ENCODE peak calls at places on chromosomes 13 and 19, in five cellular contexts. H is fibroblast of pulmonary artery; W is activated CD4-positive, alpha-beta T cell treated with anti-CD3 and anti-CD28 coated beads, Interleukin-2, amount 50 U/mL, for 48 hours; F is ovary; N is activated CD8-positive, alpha-beta T cell treated with anti-CD3 and anti-CD28 coated beads, Interleukin-2, amount 10 ng/mL, durations not matched to agents 7 days and 5 days. I is an unnamed sample.

GRCh38 chr19:18234194-18234593 is 8.0 kb upstream of the PDE4C start:
- DNase-seq in H (no peak), F (no peak), W (no peak), N (no peak), I (no peak)

GRCh38 chr19:55075366-55075998 is at the start of gene EPS8L1:
- DNase-seq in W (no peak), H (no peak), N (no peak), F (no peak), I (no peak)

GRCh38 chr13:103517066-103517767 is 451.0 kb upstream of the SLC10A2 start:
- DNase-seq in H (no peak), F (no peak), N (no peak), W (no peak), I (no peak)

GRCh38 chr13:44649118-44649455 is 73.0 kb upstream of the TSC22D1 start:
- DNase-seq in W (peak), F (no peak), N (no peak), H (no peak), I (no peak)

GRCh38 chr19:35205733-35206323 is 22.7 kb downstream of the FAM187B start:
- DNase-seq in F (no peak), W (no peak), N (peak), H (no peak), I (no peak)

GRCh38 chr13:25859528-25859927 is 192.3 kb downstream of the SHISA2 start:
- DNase-seq in F (no peak), W (no peak), H (no peak), N (no peak), I (no peak)

GRCh38 chr19:49362048-49362925 is at the start of gene TEAD2:
- DNase-seq in W (no peak), F (peak), N (no peak), H (peak), I (no peak)

GRCh38 chr13:27379694-27380596 is 44.5 kb upstream of the GTF3A start:
- DNase-seq in W (peak), N (peak), F (peak), H (peak), I (peak)

GRCh38 chr13:39417643-39418042 is 185.3 kb downstream of the LHFPL6 start:
- DNase-seq in H (peak), F (no peak), N (no peak), W (no peak), I (no peak)

GRCh38 chr13:66574606-66575005 is 655.5 kb downstream of the PCDH9 start:
- DNase-seq in F (no peak), W (no peak), H (peak), N (no peak), I (no peak)

GRCh38 chr13:76993021-76993420 is 1.1 kb downstream of the CLN5 start:
- DNase-seq in F (no peak), W (no peak), H (peak), N (no peak), I (no peak)

GRCh38 chr13:98783856-98784478 is 31.5 kb upstream of the SLC15A1 start:
- DNase-seq in N (no peak), F (no peak), H (no peak), W (no peak), I (no peak)

I was measured in erythroblast.